ENCODE peak calls at places on chromosomes 2 and 18, in six cellular contexts. D is CD4-positive, alpha-beta T cell; T is lung; F is neural progenitor cell; Z is sigmoid colon; Q is endothelial cell. Y is an unnamed sample.

GRCh38 chr2:129636692-129637091 is 342.8 kb upstream of the RAB6C start:
- DNase-seq in Z (no peak), F (no peak), Q (no peak), D (no peak), T (no peak), Y (no peak)

GRCh38 chr2:102386004-102386403 is 30.4 kb downstream of the IL18R1 start:
- DNase-seq in Q (no peak), Z (no peak), T (no peak), D (no peak), F (no peak), Y (no peak)

GRCh38 chr2:145230546-145230945 is 710.6 kb upstream of the ZEB2 start:
- DNase-seq in T (no peak), Q (no peak), Z (no peak), F (no peak), D (no peak), Y (no peak)

GRCh38 chr2:238865744-238866355 is 18.0 kb downstream of the TWIST2 start:
- DNase-seq in T (no peak), D (no peak), F (no peak), Z (no peak), Q (no peak), Y (no peak)

GRCh38 chr2:144354953-144355352 is 165.0 kb downstream of the ZEB2 start:
- DNase-seq in F (no peak), Q (no peak), T (no peak), D (no peak), Z (no peak), Y (no peak)

GRCh38 chr2:39867268-39867667 is 88.2 kb upstream of the THUMPD2 start:
- DNase-seq in F (no peak), Q (no peak), Z (no peak), T (no peak), D (no peak), Y (no peak)

GRCh38 chr18:49360582-49360981 is 99.9 kb downstream of the DYM start:
- DNase-seq in Z (no peak), Q (no peak), T (no peak), F (no peak), D (no peak), Y (no peak)

GRCh38 chr2:84290537-84290936 is 168.5 kb downstream of the SUCLG1 start:
- DNase-seq in T (no peak), D (no peak), Q (no peak), Z (peak), F (no peak), Y (no peak)

GRCh38 chr2:109612991-109613921 is 510 bp downstream of the SEPTIN10 start:
- DNase-seq in T (peak), D (no peak), F (peak), Z (peak), Q (peak), Y (no peak)

GRCh38 chr2:47727956-47728355 is 55.0 kb upstream of the MSH6 start:
- DNase-seq in Q (no peak), F (no peak), D (no peak), T (no peak), Z (no peak), Y (no peak)

GRCh38 chr2:183665403-183665802 is 541.2 kb downstream of the NUP35 start:
- DNase-seq in D (no peak), Q (no peak), Z (no peak), F (peak), T (no peak), Y (no peak)

DNA sequence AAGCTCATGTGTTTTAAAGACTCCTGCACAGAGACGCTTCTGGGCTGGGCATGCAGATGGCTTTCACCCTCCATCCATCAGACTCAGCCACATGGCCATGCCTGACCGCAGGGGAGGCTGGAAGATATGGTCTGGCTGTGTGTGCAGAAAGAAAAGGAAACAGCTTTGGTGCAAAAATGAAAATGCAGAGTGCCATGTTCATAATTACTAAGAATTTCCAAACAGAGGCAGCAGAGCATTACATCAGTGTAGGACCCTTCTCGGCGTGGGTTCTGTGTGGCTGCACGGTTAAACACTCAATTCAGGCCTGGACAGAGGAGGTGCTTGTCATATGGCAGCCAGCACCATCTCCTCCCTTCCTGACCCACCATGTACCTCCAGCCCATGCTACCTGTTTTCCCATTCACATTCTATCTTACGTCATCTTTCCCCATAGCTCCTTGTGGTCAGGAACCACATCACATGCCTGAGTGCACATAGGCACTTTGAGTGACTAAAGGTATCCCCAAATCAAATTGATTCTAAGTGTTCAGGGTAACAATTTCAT is 200.3 kb upstream of the ID2 start:
- DNase-seq in F (no peak), Z (no peak), T (no peak), D (no peak), Q (no peak), Y (no peak)
- TF ChIP-seq CTCF in F (no peak), Z (no peak), T (no peak), D (no peak), Q (no peak), Y (no peak)

GRCh38 chr2:74741651-74742050 is 87.6 kb downstream of the SEMA4F start:
- DNase-seq in T (no peak), F (no peak), D (no peak), Q (no peak), Z (no peak), Y (no peak)
- TF ChIP-seq CTCF in T (no peak), F (no peak), D (no peak), Q (no peak), Z (no peak), Y (no peak)

GRCh38 chr18:24544141-24544498 is 83.7 kb downstream of the HRH4 start:
- DNase-seq in T (no peak), F (peak), D (no peak), Q (peak), Z (no peak), Y (no peak)
- TF ChIP-seq CTCF in T (peak), F (peak), D (no peak), Q (peak), Z (no peak), Y (no peak)

GRCh38 chr18:34976899-34977786 is 64.1 kb upstream of the MAPRE2 start:
- DNase-seq in Q (peak), D (peak), Z (peak), F (peak), T (peak), Y (peak)

GRCh38 chr18:34978533-34978893 is 62.7 kb upstream of the MAPRE2 start:
- DNase-seq in Z (no peak), Q (no peak), F (no peak), T (no peak), D (no peak), Y (no peak)

GRCh38 chr18:34981487-34981886 is 59.7 kb upstream of the MAPRE2 start:
- DNase-seq in Q (no peak), Z (no peak), D (no peak), F (no peak), T (no peak), Y (no peak)

GRCh38 chr18:34977787-34978532 is 63.3 kb upstream of the MAPRE2 start:
- DNase-seq in T (peak), Z (peak), F (peak), Q (peak), D (peak), Y (peak)

GRCh38 chr18:34978953-34979608 is 62.1 kb upstream of the MAPRE2 start:
- DNase-seq in F (peak), D (peak), Z (peak), T (peak), Q (peak), Y (peak)
- TF ChIP-seq CTCF in F (no peak), D (no peak), Z (no peak), T (no peak), Q (no peak), Y (no peak)

DNA sequence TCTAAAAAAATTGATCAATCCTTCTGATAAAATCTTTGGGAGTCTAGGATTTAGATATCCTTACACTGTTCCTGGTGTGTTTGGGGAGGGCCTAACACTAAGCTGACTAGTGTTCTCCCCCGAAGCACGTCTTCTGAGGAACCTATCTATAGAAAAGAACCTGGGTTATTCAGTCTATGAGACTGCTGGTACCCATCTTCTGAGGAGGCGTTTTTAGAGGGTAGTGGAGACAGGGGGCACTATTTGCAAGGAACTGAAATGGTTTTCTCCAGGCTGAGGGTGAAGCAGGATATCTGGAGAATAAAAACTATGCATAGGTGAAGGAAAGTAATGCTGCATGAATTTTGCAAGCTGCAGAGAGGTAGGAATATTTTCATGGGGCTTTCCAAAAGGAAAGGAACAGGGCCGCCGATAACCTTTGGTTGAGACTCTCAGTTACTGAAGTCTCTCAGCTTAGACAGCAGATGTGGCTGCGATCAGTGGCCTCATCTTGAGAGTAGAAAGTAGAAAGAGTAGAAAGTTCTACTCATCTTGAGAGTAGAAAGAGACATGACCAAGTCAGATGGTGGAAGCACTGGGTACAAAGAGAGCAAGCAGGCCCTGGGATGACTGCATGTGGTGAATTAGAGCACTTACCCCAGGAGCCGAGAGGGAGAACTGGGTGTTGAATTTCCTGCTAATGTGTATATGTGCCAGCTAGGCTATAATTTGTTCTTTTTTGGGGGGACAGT is 31.8 kb upstream of the KCNE4 start:
- DNase-seq in Z (no peak), T (no peak), D (no peak), F (no peak), Q (no peak), Y (no peak)
- TF ChIP-seq CTCF in Z (no peak), T (no peak), D (no peak), F (no peak), Q (no peak), Y (no peak)